ENCODE peak calls at places on chromosome 17, in four cellular contexts. A, W, Y and G are unnamed samples.

GRCh38 chr17:17052462-17053221 is 10.4 kb downstream of the MPRIP start:
- DNase-seq in A (no peak), W (no peak), Y (peak; percentile 59), G (no peak)

GRCh38 chr17:78357177-78357586 is 2.7 kb downstream of the SOCS3 start:
- DNase-seq in A (peak; percentile 26), W (no peak), Y (peak; percentile 55), G (peak; percentile 77)

GRCh38 chr17:43900858-43901754 is 6.2 kb downstream of the MPP2 start:
- DNase-seq in A (no peak), W (no peak), Y (no peak), G (no peak)

GRCh38 chr17:40065771-40066510 is 3.2 kb downstream of the THRA start:
- DNase-seq in A (no peak), W (no peak), Y (peak; percentile 39), G (no peak)

GRCh38 chr17:78805301-78805700 is 23.2 kb upstream of the CYTH1 start:
- DNase-seq in A (no peak), W (no peak), Y (no peak), G (no peak)

GRCh38 chr17:76994237-76994637 is 126.0 kb downstream of the MGAT5B start:
- DNase-seq in A (no peak), W (no peak), Y (no peak), G (peak; percentile 33)

GRCh38 chr17:58624751-58625150 is 67.1 kb downstream of the TEX14 start:
- DNase-seq in A (no peak), W (no peak), Y (no peak), G (no peak)

GRCh38 chr17:7583253-7584109 is at the start of gene MPDU1:
- DNase-seq in A (peak; percentile 97), W (peak; percentile 96), Y (peak; percentile 97), G (peak; percentile 98)

GRCh38 chr17:59375858-59376257 is 44.4 kb downstream of the YPEL2 start:
- DNase-seq in A (no peak), W (no peak), Y (no peak), G (no peak)

GRCh38 chr17:48074322-48075054 is 26.3 kb downstream of the NFE2L1 start:
- DNase-seq in A (peak; percentile 92), W (peak; percentile 83), Y (no peak), G (peak; percentile 96)